ENCODE peak calls at places on chromosomes 2 and 18, in eight cellular contexts. K is neuronal stem cell, X is H9, T is A549, A is PC-9, C is keratinocyte, O is trophoblast cell, G is PC-3. N is an unnamed sample.

GRCh38 chr2:10985260-10985659 is 73.5 kb downstream of the KCNF1 start:
- DNase-seq in A (no peak), X (no peak), K (no peak), C (no peak), O (no peak), T (no peak), G (no peak), N (no peak)

GRCh38 chr2:38120829-38121228 is 44.9 kb upstream of the CYP1B1 start:
- DNase-seq in O (peak), X (no peak), T (no peak), C (no peak), G (no peak), K (no peak), A (no peak), N (no peak)

GRCh38 chr18:49013961-49014604 is 63.3 kb upstream of the SMAD7 start:
- DNase-seq in X (peak), K (no peak), T (no peak), G (no peak), O (no peak), C (no peak), A (no peak), N (no peak)

GRCh38 chr2:120590841-120591240 is 144.8 kb upstream of the GLI2 start:
- DNase-seq in A (no peak), K (no peak), O (no peak), T (no peak), C (no peak), G (no peak), X (no peak), N (no peak)

GRCh38 chr2:195322324-195322723 is 334.7 kb upstream of the SLC39A10 start:
- DNase-seq in A (no peak), C (no peak), O (no peak), K (no peak), T (peak), G (peak), X (no peak), N (no peak)

GRCh38 chr2:236826727-236827126 is 257.1 kb downstream of the ACKR3 start:
- DNase-seq in K (no peak), G (no peak), T (no peak), A (no peak), O (no peak), X (no peak), C (no peak), N (no peak)

GRCh38 chr2:58870704-58871103 is 629.6 kb upstream of the FANCL start:
- DNase-seq in O (no peak), K (no peak), G (no peak), A (no peak), T (peak), X (no peak), C (no peak), N (peak)

GRCh38 chr2:237306787-237307170 is 107.2 kb downstream of the COL6A3 start:
- DNase-seq in A (no peak), T (no peak), X (no peak), C (no peak), K (no peak), G (no peak), O (no peak), N (no peak)

GRCh38 chr18:55588001-55588875 is at the start of gene TCF4:
- DNase-seq in A (peak), G (peak), O (peak), X (peak), T (peak), K (peak), C (no peak), N (peak)

GRCh38 chr2:189466046-189466445 is 24.8 kb downstream of the WDR75 start:
- DNase-seq in X (no peak), K (no peak), T (no peak), O (no peak), G (no peak), C (no peak), A (no peak), N (no peak)

GRCh38 chr2:216735086-216735485 is 39.7 kb upstream of the IGFBP5 start:
- DNase-seq in X (no peak), C (no peak), K (no peak), A (no peak), T (no peak), O (no peak), G (no peak), N (no peak)

GRCh38 chr18:68837665-68838390 is 39.9 kb downstream of the CCDC102B start:
- DNase-seq in K (no peak), G (peak), C (no peak), X (no peak), A (no peak), T (no peak), O (no peak), N (no peak)

GRCh38 chr2:151020411-151020810 is 241.3 kb downstream of the RBM43 start:
- DNase-seq in G (no peak), T (no peak), C (no peak), X (no peak), K (no peak), A (no peak), O (no peak), N (no peak)

GRCh38 chr2:186129767-186130581 is 356.1 kb upstream of the ZC3H15 start:
- DNase-seq in X (no peak), G (peak), A (no peak), T (peak), O (no peak), K (no peak), C (no peak), N (no peak)

GRCh38 chr2:75465317-75465998 is 95.3 kb downstream of the EVA1A start:
- DNase-seq in O (no peak), T (peak), X (no peak), K (no peak), G (peak), A (peak), C (no peak), N (no peak)

GRCh38 chr2:21452678-21453077 is 328.9 kb downstream of the TDRD15 start:
- DNase-seq in A (no peak), T (no peak), G (no peak), O (no peak), C (no peak), K (no peak), X (no peak), N (no peak)

GRCh38 chr2:206068207-206068606 is 17.8 kb downstream of the INO80D start:
- DNase-seq in X (no peak), G (no peak), K (no peak), C (no peak), T (no peak), O (peak), A (no peak), N (no peak)

GRCh38 chr2:102483086-102483485 is 10.1 kb downstream of the SLC9A4 start:
- DNase-seq in K (no peak), C (no peak), T (no peak), G (no peak), O (no peak), X (no peak), A (no peak), N (no peak)

GRCh38 chr2:102826904-102827303 is 65.1 kb downstream of the TMEM182 start:
- DNase-seq in G (no peak), K (no peak), T (no peak), C (no peak), X (no peak), A (no peak), O (no peak), N (peak)

GRCh38 chr2:173658946-173659371 is 304.3 kb downstream of the CDCA7 start:
- DNase-seq in T (no peak), X (no peak), C (no peak), G (peak), A (no peak), K (no peak), O (no peak), N (no peak)

GRCh38 chr2:218806346-218806978 is 24.5 kb downstream of the CYP27A1 start:
- DNase-seq in X (no peak), O (peak), A (peak), K (no peak), G (peak), C (peak), T (peak), N (peak)

GRCh38 chr2:207423886-207424285 is 105.9 kb upstream of the CREB1 start:
- DNase-seq in C (peak), A (no peak), G (peak), O (no peak), X (no peak), T (no peak), K (no peak), N (no peak)

GRCh38 chr2:18883626-18884456 is 294.5 kb upstream of the NT5C1B start:
- DNase-seq in O (peak), C (no peak), X (no peak), A (peak), T (peak), G (peak), K (no peak), N (peak)

GRCh38 chr2:138455691-138456090 is 45.9 kb upstream of the SPOPL start:
- DNase-seq in G (no peak), X (no peak), T (no peak), C (peak), A (peak), K (no peak), O (peak), N (no peak)
- H3K4me2 ChIP-seq in G (no peak), X (no peak), T (no peak), C (peak), A (no peak), K (no peak), O (no peak), N (no peak)

GRCh38 chr2:133390151-133390550 is 178.1 kb downstream of the NCKAP5 start:
- DNase-seq in T (no peak), X (no peak), O (no peak), G (peak), C (no peak), K (no peak), A (no peak), N (no peak)
- H3K27ac ChIP-seq in T (no peak), X (no peak), O (no peak), G (no peak), C (peak), K (no peak), A (no peak), N (no peak)

GRCh38 chr2:175111200-175111657 is 56.8 kb downstream of the ATF2 start:
- DNase-seq in A (no peak), C (peak), O (peak), T (peak), X (no peak), K (peak), G (peak), N (peak)

DNA sequence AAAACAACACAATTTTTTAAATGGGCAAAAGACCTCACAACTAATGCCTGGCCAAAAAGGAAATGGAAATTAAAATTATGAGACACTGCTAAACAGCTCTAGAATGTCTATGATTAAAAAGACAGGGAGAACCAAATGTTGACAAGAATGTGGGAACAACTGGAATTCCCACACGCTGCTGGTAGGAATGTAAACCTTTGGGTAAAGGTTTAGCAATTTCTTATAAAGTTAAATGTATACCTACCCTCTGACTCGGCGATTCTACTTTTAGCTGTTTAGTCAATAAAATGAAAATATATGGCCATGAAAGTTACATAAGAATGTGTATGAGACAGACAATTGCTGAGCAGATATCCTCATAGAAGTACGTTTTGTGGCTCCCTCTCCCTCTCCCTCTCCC is 60.9 kb downstream of the ATF2 start:
- DNase-seq in K (no peak), G (no peak), C (no peak), X (no peak), O (no peak), A (no peak), T (no peak), N (no peak)
- H3K4me2 ChIP-seq in K (no peak), G (no peak), C (no peak), X (no peak), O (no peak), A (no peak), T (no peak), N (no peak)

GRCh38 chr18:45634454-45634853 is 19.2 kb downstream of the SLC14A2 start:
- DNase-seq in K (no peak), C (no peak), A (no peak), G (no peak), T (no peak), X (no peak), O (no peak), N (no peak)
- H3K27ac ChIP-seq in K (no peak), C (no peak), A (no peak), G (no peak), T (no peak), X (no peak), O (no peak), N (no peak)

GRCh38 chr2:47064076-47064475 is 91.0 kb downstream of the STPG4 start:
- DNase-seq in C (no peak), X (no peak), A (no peak), G (no peak), K (no peak), O (no peak), T (no peak), N (no peak)

GRCh38 chr2:47063159-47063930 is 91.8 kb downstream of the STPG4 start:
- DNase-seq in C (no peak), K (no peak), X (no peak), G (no peak), O (no peak), A (no peak), T (no peak), N (no peak)

GRCh38 chr2:47067788-47068407 is 87.2 kb downstream of the STPG4 start:
- DNase-seq in K (no peak), O (no peak), X (no peak), C (no peak), T (no peak), A (no peak), G (no peak), N (no peak)

GRCh38 chr2:47065771-47066380 is 89.2 kb downstream of the STPG4 start:
- DNase-seq in G (peak), K (no peak), T (no peak), X (no peak), A (peak), O (peak), C (peak), N (no peak)

GRCh38 chr2:47065343-47065742 is 89.8 kb downstream of the STPG4 start:
- DNase-seq in A (no peak), O (no peak), X (no peak), K (no peak), G (no peak), T (no peak), C (no peak), N (no peak)
- H3K4me2 ChIP-seq in A (peak), O (no peak), X (no peak), K (no peak), G (peak), T (peak), C (peak), N (no peak)

GRCh38 chr2:27959496-27959895 is 69.0 kb downstream of the BABAM2 start:
- DNase-seq in G (peak), C (no peak), X (no peak), A (no peak), K (no peak), O (peak), T (peak), N (no peak)
- H3K27ac ChIP-seq in G (peak), C (no peak), X (no peak), A (no peak), K (no peak), O (no peak), T (peak), N (no peak)

GRCh38 chr2:166011660-166012059 is 58.1 kb upstream of the TTC21B start:
- DNase-seq in G (no peak), T (no peak), O (no peak), A (no peak), C (no peak), X (no peak), K (no peak), N (no peak)
- H3K4me2 ChIP-seq in G (no peak), T (no peak), O (no peak), A (no peak), C (no peak), X (no peak), K (no peak), N (no peak)

GRCh38 chr2:66694087-66694858 is 259.3 kb downstream of the MEIS1 start:
- DNase-seq in O (no peak), G (no peak), C (no peak), T (no peak), X (no peak), K (no peak), A (no peak), N (no peak)
- H3K27ac ChIP-seq in O (no peak), G (no peak), C (no peak), T (no peak), X (no peak), K (no peak), A (no peak), N (no peak)

GRCh38 chr2:175097297-175097696 is 70.7 kb downstream of the ATF2 start:
- DNase-seq in C (no peak), X (no peak), K (no peak), T (no peak), A (no peak), G (peak), O (no peak), N (no peak)
- H3K4me2 ChIP-seq in C (no peak), X (no peak), K (no peak), T (no peak), A (no peak), G (peak), O (no peak), N (no peak)